ENCODE peak calls at places on chromosomes 1 and 21, in ten cellular contexts. K is SHP77; F is left colon; V is heart left ventricle; W is natural killer cell treated with Interleukin-12 subunit alpha and Interleukin-12 subunit beta and Interleukin-15 and Interleukin-18, amount 100 ng/mL, for 72 hours; X is choroid plexus epithelial cell; J is anterior cingulate cortex; H is H4; B is EL; E is neural crest cell. Z is an unnamed sample.

GRCh38 chr1:203754455-203754864 is 10.5 kb upstream of the LAX1 start:
- DNase-seq in K (no peak), F (no peak), V (no peak), W (no peak), X (no peak), J (no peak), H (no peak), B (no peak), E (no peak), Z (no peak)

GRCh38 chr1:19485362-19486187 is at the start of gene CAPZB:
- DNase-seq in K (peak; percentile 87), F (peak; percentile 97), V (peak; percentile 97), W (peak; percentile 96), X (peak; percentile 88), J (peak; percentile 84), H (peak; percentile 75), B (peak; percentile 92), E (peak; percentile 84), Z (peak; percentile 74)

GRCh38 chr1:25616932-25617625 is 488 bp downstream of the MAN1C1 start:
- DNase-seq in K (no peak), F (peak; percentile 39), V (peak; percentile 35), W (peak; percentile 62), X (peak; percentile 29), J (no peak), H (no peak), B (no peak), E (no peak), Z (no peak)

GRCh38 chr1:183180213-183180612 is 5.9 kb upstream of the LAMC2 start:
- DNase-seq in K (no peak), F (peak; percentile 37), V (peak; percentile 45), W (no peak), X (peak; percentile 91), J (no peak), H (peak; percentile 88), B (peak; percentile 84), E (no peak), Z (no peak)

GRCh38 chr1:20884513-20884912 is 97.4 kb upstream of the HP1BP3 start:
- DNase-seq in K (no peak), F (no peak), V (no peak), W (no peak), X (peak; percentile 26), J (no peak), H (peak; percentile 9), B (no peak), E (no peak), Z (no peak)

GRCh38 chr1:8354038-8354437 is 36.1 kb downstream of the SLC45A1 start:
- DNase-seq in K (no peak), F (no peak), V (no peak), W (no peak), X (no peak), J (no peak), H (no peak), B (no peak), E (no peak), Z (no peak)

GRCh38 chr21:38259665-38260064 is 2.9 kb downstream of the KCNJ15 start:
- DNase-seq in K (no peak), F (no peak), V (no peak), W (no peak), X (no peak), J (no peak), H (no peak), B (no peak), E (no peak), Z (no peak)

GRCh38 chr1:23473037-23473800 is 10.8 kb downstream of the ASAP3 start:
- DNase-seq in K (no peak), F (no peak), V (no peak), W (no peak), X (peak; percentile 47), J (no peak), H (peak; percentile 54), B (peak; percentile 47), E (no peak), Z (no peak)

GRCh38 chr1:29156543-29157268 is 25.0 kb downstream of the SRSF4 start:
- DNase-seq in K (no peak), F (no peak), V (no peak), W (no peak), X (peak; percentile 82), J (no peak), H (no peak), B (no peak), E (no peak), Z (no peak)

GRCh38 chr1:46446646-46447498 is 42.8 kb upstream of the DMBX1 start:
- DNase-seq in K (peak; percentile 65), F (peak; percentile 92), V (peak; percentile 77), W (peak; percentile 81), X (peak; percentile 80), J (peak; percentile 31), H (peak; percentile 67), B (peak; percentile 63), E (peak; percentile 90), Z (no peak)

GRCh38 chr1:228060458-228061190 is 21.9 kb upstream of the ARF1 start:
- DNase-seq in K (no peak), F (peak; percentile 61), V (peak; percentile 9), W (no peak), X (no peak), J (no peak), H (no peak), B (peak; percentile 42), E (no peak), Z (no peak)

Z was measured in HL-60.